ENCODE peak calls at places on chromosomes 16 and 17, in six cellular contexts. M is suprapubic skin; S is iPS DF 6.9; G is MM.1S; V is gastrocnemius medialis; P is CD8-positive, alpha-beta memory T cell. L is an unnamed sample. For H3K36me3 and H3K4me1, the result is how much of the 10 kb centered on the place peaks cover.

GRCh38 chr17:64775701-64776570 is 113.8 kb upstream of the SMURF2 start:
- DNase-seq in M (peak), S (no peak), G (no peak), V (no peak), P (no peak), L (no peak)

GRCh38 chr17:45663772-45664171 is 120.3 kb upstream of the CRHR1 start:
- DNase-seq in M (no peak), S (no peak), G (no peak), V (no peak), P (no peak), L (no peak)

GRCh38 chr16:58515125-58515870 is at the start of gene SETD6:
- DNase-seq in M (peak), S (peak), G (peak), V (peak), P (peak), L (peak)

GRCh38 chr17:7982666-7983065 is 19.7 kb upstream of the GUCY2D start:
- DNase-seq in M (peak), S (no peak), G (no peak), V (no peak), P (no peak), L (peak)

GRCh38 chr17:59783221-59784016 is 76.0 kb downstream of the VMP1 start:
- DNase-seq in M (no peak), S (no peak), G (no peak), V (no peak), P (no peak), L (peak)

GRCh38 chr17:44916781-44917241 is 1.5 kb upstream of the GFAP start:
- DNase-seq in M (no peak), S (no peak), G (no peak), V (no peak), P (no peak), L (peak)

GRCh38 chr17:46201491-46201890 is 8.3 kb upstream of the KANSL1 start:
- DNase-seq in M (no peak), S (no peak), G (no peak), V (no peak), P (no peak), L (no peak)

GRCh38 chr17:75832164-75832651 is 12.0 kb downstream of the UNC13D start:
- DNase-seq in M (no peak), S (no peak), G (no peak), V (no peak), P (peak), L (peak)

GRCh38 chr17:7884581-7885356 is 3.8 kb upstream of the CHD3 start:
- DNase-seq in M (peak), S (no peak), G (no peak), V (no peak), P (peak), L (peak)

GRCh38 chr16:78045865-78046581 is 23.7 kb downstream of the CLEC3A start:
- DNase-seq in M (no peak), S (peak), G (no peak), V (no peak), P (no peak), L (peak)

GRCh38 chr17:75843577-75844529 is at the start of gene UNC13D:
- DNase-seq in M (peak), S (no peak), G (no peak), V (no peak), P (peak), L (no peak)

GRCh38 chr16:81263470-81264200 is 25.1 kb downstream of the BCO1 start:
- DNase-seq in M (no peak), S (no peak), G (no peak), V (no peak), P (no peak), L (peak)

GRCh38 chr17:81471804-81472456 is 40.7 kb downstream of the ACTG1 start:
- DNase-seq in M (peak), S (no peak), G (peak), V (peak), P (no peak), L (peak)

GRCh38 chr17:35898283-35899070 is 18.3 kb upstream of the CCL5 start:
- DNase-seq in M (no peak), S (no peak), G (no peak), V (no peak), P (peak), L (no peak)

GRCh38 chr17:77436481-77436880 is 295.7 kb downstream of the SEC14L1 start:
- DNase-seq in M (no peak), S (no peak), G (no peak), V (no peak), P (no peak), L (no peak)

GRCh38 chr17:28774206-28774605 is 30.4 kb downstream of the TRAF4 start:
- DNase-seq in M (no peak), S (no peak), G (no peak), V (no peak), P (no peak), L (no peak)

GRCh38 chr16:86955136-86955890 is 361.9 kb downstream of the C16orf95 start:
- DNase-seq in M (no peak), S (no peak), G (no peak), V (no peak), P (no peak), L (no peak)

GRCh38 chr16:3467920-3468319 is 24.4 kb downstream of the NAA60 start:
- DNase-seq in M (no peak), S (no peak), G (no peak), V (no peak), P (no peak), L (no peak)

GRCh38 chr16:88472042-88472441 is 19.0 kb downstream of the ZFPM1 start:
- DNase-seq in M (no peak), S (no peak), G (no peak), V (no peak), P (no peak), L (no peak)

GRCh38 chr16:31451681-31452351 is 7.5 kb upstream of the ARMC5 start:
- DNase-seq in M (peak), S (no peak), G (peak), V (no peak), P (no peak), L (peak)

GRCh38 chr16:83400234-83400633 is 407.5 kb upstream of the HSBP1 start:
- DNase-seq in M (no peak), S (peak), G (no peak), V (no peak), P (no peak), L (no peak)

DNA sequence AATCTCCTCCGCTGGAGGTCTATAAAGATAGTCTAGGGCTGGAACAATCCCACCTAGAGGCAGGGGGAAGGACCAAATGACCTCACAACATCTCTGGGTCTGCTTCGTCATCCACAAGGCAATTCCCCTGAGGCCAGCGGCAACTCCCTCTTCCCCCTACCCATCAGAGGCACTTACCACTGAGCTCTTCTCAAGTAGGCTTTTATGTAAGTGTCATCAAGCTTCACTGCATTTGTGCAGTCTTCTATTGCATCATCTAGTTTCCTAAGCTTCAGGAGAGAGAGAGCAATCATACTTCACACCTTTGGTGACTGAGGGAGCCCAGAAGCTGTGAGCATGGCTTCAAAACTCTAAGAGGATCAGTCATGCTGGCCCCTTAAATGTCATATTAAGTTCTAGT is 21.0 kb downstream of the CNP start:
- DNase-seq in M (peak), S (no peak), G (no peak), V (no peak), P (no peak), L (no peak)
- H3K36me3 ChIP-seq in M (half or more), S (under half), G (under half), V (half or more), P (half or more), L (half or more)

GRCh38 chr17:21292867-21293845 is 8.6 kb downstream of the MAP2K3 start:
- DNase-seq in M (no peak), S (no peak), G (no peak), V (no peak), P (no peak), L (no peak)
- H3K4me1 ChIP-seq in M (under half), S (under half), G (under half), V (half or more), P (under half), L (under half)

GRCh38 chr16:90037202-90037765 is 18.0 kb upstream of the DBNDD1 start:
- DNase-seq in M (no peak), S (no peak), G (no peak), V (no peak), P (no peak), L (no peak)

GRCh38 chr16:90032664-90033346 is 13.5 kb upstream of the DBNDD1 start:
- DNase-seq in M (no peak), S (no peak), G (no peak), V (no peak), P (no peak), L (no peak)

GRCh38 chr16:90031931-90032663 is 12.8 kb upstream of the DBNDD1 start:
- DNase-seq in M (no peak), S (no peak), G (no peak), V (no peak), P (no peak), L (no peak)

GRCh38 chr16:90035902-90036301 is 16.6 kb upstream of the DBNDD1 start:
- DNase-seq in M (no peak), S (no peak), G (no peak), V (no peak), P (no peak), L (no peak)

DNA sequence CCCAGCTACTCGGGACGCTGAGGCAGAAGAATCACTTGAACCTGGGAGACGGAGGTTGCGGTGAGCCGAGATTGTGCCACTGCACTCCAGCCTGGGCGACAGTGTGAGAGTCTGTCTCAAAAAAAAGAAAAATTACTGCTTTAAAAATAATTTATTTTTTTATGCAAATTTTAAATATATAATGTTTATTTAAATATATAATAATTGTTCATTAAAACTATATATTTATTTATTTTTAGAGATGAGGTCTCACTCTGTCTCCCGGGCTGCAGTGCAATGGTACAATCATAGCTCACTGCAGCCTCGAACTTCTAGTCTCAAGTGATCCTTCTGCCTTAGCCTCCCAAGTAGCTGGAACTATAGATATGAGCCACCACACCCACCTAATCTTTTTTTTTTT is 15.2 kb upstream of the DBNDD1 start:
- DNase-seq in M (no peak), S (no peak), G (no peak), V (no peak), P (no peak), L (no peak)
- H3K36me3 ChIP-seq in M (under half), S (under half), G (under half), V (under half), P (under half), L (under half)

DNA sequence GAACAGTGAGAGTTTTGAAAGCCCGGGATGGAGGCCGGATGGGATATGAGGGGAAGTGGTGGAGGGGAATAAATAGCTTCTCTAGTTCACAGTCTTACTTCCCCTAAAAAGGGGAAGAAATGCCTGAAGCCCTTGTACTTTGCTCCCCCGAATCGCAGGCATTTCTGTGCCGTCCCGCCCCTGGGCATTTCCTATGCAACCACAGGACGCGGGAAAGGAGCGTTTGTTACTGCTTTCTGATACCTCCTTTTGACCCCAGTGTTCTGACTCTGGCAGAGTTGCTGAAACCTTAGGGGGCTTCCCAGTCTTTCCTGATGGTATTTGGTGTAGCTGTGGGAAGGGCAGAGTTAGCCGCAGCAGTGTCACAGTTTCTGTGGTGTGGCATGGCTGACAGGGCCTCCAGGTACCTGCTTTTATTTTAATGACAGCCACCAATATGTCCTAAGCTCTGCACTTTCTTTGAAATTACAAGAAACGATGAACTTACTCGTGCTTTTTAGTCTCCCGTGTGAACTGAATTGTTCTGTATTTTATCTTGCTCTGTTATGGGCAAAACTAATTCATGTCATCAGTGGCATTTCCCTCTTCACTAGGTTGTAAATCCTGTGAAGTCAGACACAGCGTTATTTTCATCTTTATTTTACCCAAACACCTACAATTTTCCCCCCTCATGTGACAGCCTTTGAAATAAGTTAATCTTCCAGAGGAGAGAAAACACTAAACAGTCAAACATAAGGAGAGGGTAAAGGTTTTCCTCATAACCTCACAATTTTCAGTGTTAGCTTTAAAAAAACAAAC is 27.1 kb downstream of the USP10 start:
- DNase-seq in M (no peak), S (no peak), G (no peak), V (peak), P (no peak), L (no peak)
- H3K4me1 ChIP-seq in M (half or more), S (under half), G (under half), V (under half), P (under half), L (under half)

DNA sequence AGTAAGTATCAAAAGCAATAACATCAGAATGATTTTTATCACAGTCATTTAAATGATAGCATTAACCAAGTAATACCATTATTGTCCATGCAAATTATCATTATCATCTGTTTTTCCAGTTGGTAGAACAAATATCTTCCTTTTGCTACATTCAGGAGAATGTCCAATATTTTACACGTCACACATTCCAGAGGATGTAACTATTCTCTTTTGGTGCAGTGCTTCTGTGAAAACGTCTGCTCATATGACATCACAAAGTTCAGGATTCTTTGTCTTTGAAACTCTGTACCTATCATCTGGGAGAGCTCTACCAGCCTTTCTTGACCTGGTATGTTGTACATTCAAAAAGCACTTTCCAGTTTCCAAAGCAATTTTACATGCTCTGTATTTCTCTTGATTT is 40.2 kb upstream of the PITPNM3 start:
- DNase-seq in M (no peak), S (no peak), G (no peak), V (no peak), P (no peak), L (no peak)
- H3K36me3 ChIP-seq in M (half or more), S (under half), G (under half), V (under half), P (under half), L (half or more)

DNA sequence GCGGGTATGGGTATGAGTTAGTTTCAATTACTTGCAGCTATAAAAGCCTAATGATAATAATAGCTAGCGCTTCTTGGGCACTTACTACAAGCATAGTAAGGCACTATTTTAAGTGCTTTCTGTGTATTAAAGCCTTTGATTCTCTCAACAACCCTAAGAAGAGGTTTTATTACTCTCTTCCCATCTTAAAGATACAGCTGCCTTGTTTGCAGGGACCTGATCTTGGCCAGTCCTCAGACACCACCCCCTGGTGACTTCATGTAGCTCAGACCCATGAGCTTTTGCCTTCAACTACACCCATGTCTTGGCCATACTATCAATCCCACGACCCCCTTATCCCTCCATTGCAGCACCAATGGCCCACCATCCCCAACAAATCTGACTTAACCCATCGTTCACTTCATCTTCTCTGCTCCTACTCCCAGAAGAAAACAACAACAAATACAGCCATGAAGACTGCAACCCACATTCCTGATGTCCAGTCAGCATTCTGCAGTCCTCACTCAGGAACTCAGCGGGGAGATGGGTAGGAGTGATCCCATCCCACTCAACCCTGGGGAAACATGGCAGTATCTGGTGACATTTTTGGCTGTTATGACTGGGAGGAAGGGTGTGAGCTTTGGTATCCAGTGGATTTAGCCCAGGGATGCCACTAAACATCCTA is 4.2 kb downstream of the GGA2 start:
- DNase-seq in M (no peak), S (no peak), G (no peak), V (no peak), P (no peak), L (no peak)
- H3K4me1 ChIP-seq in M (half or more), S (under half), G (under half), V (under half), P (half or more), L (under half)

DNA sequence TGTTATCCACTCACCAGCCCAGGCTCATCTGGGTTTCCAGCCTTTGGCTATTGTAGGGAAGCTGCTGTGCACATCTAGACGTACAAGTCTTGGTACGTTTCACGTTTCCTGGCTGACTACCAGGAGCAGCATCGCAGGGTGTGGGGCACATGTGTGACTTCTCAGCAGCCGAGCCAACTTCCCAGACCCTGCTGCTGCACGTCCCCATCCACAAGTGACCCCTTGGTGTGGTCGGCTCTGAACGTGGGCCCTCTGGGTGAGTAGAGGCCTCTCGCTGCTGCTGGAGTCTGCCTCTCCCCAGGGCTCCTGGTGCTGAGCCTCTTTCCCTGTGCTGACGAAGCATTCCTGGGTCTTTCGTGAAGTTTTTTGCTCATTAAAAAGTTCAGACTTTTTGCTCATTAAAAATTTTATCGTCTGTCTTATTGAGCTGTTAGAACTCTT is 70.2 kb upstream of the ZNF750 start:
- DNase-seq in M (no peak), S (no peak), G (no peak), V (no peak), P (no peak), L (no peak)
- H3K36me3 ChIP-seq in M (under half), S (under half), G (under half), V (under half), P (under half), L (under half)

GRCh38 chr17:48238933-48239602 is 131.5 kb downstream of the SNX11 start:
- DNase-seq in M (no peak), S (no peak), G (no peak), V (no peak), P (no peak), L (no peak)
- H3K4me1 ChIP-seq in M (under half), S (under half), G (under half), V (under half), P (under half), L (under half)

GRCh38 chr17:10605221-10605783 is 51.8 kb downstream of the MYH3 start:
- DNase-seq in M (no peak), S (no peak), G (no peak), V (peak), P (no peak), L (no peak)

GRCh38 chr17:10604521-10604920 is 52.6 kb downstream of the MYH3 start:
- DNase-seq in M (no peak), S (no peak), G (no peak), V (no peak), P (no peak), L (no peak)

GRCh38 chr17:10610821-10611323 is 46.2 kb downstream of the MYH3 start:
- DNase-seq in M (no peak), S (no peak), G (no peak), V (no peak), P (no peak), L (no peak)

GRCh38 chr17:10603889-10604288 is 53.2 kb downstream of the MYH3 start:
- DNase-seq in M (no peak), S (no peak), G (no peak), V (peak), P (no peak), L (no peak)

GRCh38 chr17:10606110-10606509 is 51.0 kb downstream of the MYH3 start:
- DNase-seq in M (no peak), S (no peak), G (no peak), V (no peak), P (no peak), L (no peak)
- H3K36me3 ChIP-seq in M (under half), S (under half), G (under half), V (under half), P (under half), L (under half)